ENCODE peak calls at places on chromosomes 4 and X, in seven cellular contexts. E is IMR-90, P is mesendoderm, J is H1, R is mesenchymal stem cell, D is H9, I is trophoblast cell. C is an unnamed sample.

GRCh38 chr4:81919238-81919637 is 447.5 kb upstream of the RASGEF1B start:
- DNase-seq in P (peak), E (peak), D (peak), R (no peak), J (no peak), I (peak), C (no peak)

GRCh38 chr4:177396352-177396751 is 45.9 kb downstream of the AGA start:
- DNase-seq in D (no peak), E (no peak), R (no peak), J (no peak), P (no peak), I (no peak), C (no peak)

GRCh38 chr4:2745981-2746806 is 9.9 kb downstream of the TNIP2 start:
- DNase-seq in I (peak), J (no peak), D (no peak), E (peak), R (peak), P (no peak), C (no peak)

GRCh38 chr4:185566972-185567749 is 31.9 kb upstream of the PDLIM3 start:
- DNase-seq in R (peak), D (no peak), I (peak), J (no peak), E (peak), P (peak), C (no peak)

GRCh38 chr4:139656614-139657486 is 8.8 kb upstream of the MGST2 start:
- DNase-seq in D (peak), R (peak), E (peak), P (peak), J (no peak), I (peak), C (peak)

GRCh38 chr4:122674371-122674770 is 53.5 kb upstream of the IL21 start:
- DNase-seq in P (peak), I (no peak), D (no peak), E (no peak), J (no peak), R (peak), C (no peak)

GRCh38 chr4:11702886-11703555 is 274.3 kb upstream of the HS3ST1 start:
- DNase-seq in E (no peak), R (no peak), J (no peak), I (peak), P (no peak), D (no peak), C (no peak)

GRCh38 chrX:96436105-96436504 is 248.5 kb upstream of the DIAPH2 start:
- DNase-seq in E (peak), R (peak), D (no peak), I (no peak), J (no peak), P (no peak), C (no peak)

GRCh38 chrX:70166601-70167590 is 10.4 kb upstream of the DGAT2L6 start:
- DNase-seq in J (no peak), E (peak), D (no peak), I (no peak), P (peak), R (peak), C (no peak)

GRCh38 chrX:74923942-74924448 is 1.3 kb downstream of the NEXMIF start:
- DNase-seq in R (no peak), I (no peak), E (no peak), D (no peak), P (peak), J (no peak), C (peak)

GRCh38 chrX:37666516-37666915 is 19.1 kb upstream of the XK start:
- DNase-seq in E (no peak), D (no peak), P (no peak), I (no peak), J (no peak), R (no peak), C (no peak)

GRCh38 chrX:85569691-85570090 is 190.2 kb upstream of the POF1B start:
- DNase-seq in J (no peak), P (no peak), I (no peak), R (no peak), E (no peak), D (no peak), C (no peak)

GRCh38 chrX:17072726-17073125 is 126.3 kb downstream of the REPS2 start:
- DNase-seq in E (no peak), I (no peak), P (no peak), D (no peak), J (no peak), R (no peak), C (no peak)

GRCh38 chr4:10032625-10033024 is 11.3 kb upstream of the SLC2A9 start:
- DNase-seq in R (no peak), I (peak), P (no peak), J (no peak), E (peak), D (peak), C (no peak)

GRCh38 chrX:150879855-150880807 is 18.3 kb downstream of the CD99L2 start:
- DNase-seq in J (no peak), D (no peak), P (no peak), R (no peak), I (no peak), E (no peak), C (no peak)

GRCh38 chr4:126572264-126572663 is 1060.5 kb upstream of the INTU start:
- DNase-seq in E (no peak), I (no peak), D (no peak), R (no peak), P (peak), J (no peak), C (no peak)

GRCh38 chrX:3176439-3176820 is 135.2 kb downstream of the ARSF start:
- DNase-seq in R (peak), P (peak), J (no peak), E (peak), I (peak), D (no peak), C (no peak)

GRCh38 chr4:1895971-1896657 is 24.9 kb downstream of the NSD2 start:
- DNase-seq in I (no peak), D (no peak), J (no peak), E (no peak), R (no peak), P (no peak), C (no peak)

GRCh38 chr4:40916880-40917279 is 167.1 kb downstream of the NSUN7 start:
- DNase-seq in I (peak), R (peak), E (no peak), D (peak), J (peak), P (peak), C (no peak)

GRCh38 chr4:84159767-84160166 is 339.3 kb downstream of the NKX6-1 start:
- DNase-seq in D (peak), I (no peak), R (no peak), E (no peak), J (peak), P (peak), C (peak)

GRCh38 chr4:125105561-125105960 is 209.2 kb upstream of the FAT4 start:
- DNase-seq in R (no peak), P (no peak), J (no peak), I (no peak), D (no peak), E (peak), C (no peak)

GRCh38 chr4:2938906-2939305 is 24.3 kb downstream of the NOP14 start:
- DNase-seq in I (no peak), D (no peak), P (no peak), E (no peak), J (no peak), R (no peak), C (no peak)

GRCh38 chrX:153703036-153703370 is 15.3 kb downstream of the SLC6A8 start:
- DNase-seq in D (no peak), I (no peak), R (no peak), P (no peak), J (no peak), E (peak), C (no peak)

GRCh38 chr4:165784672-165785071 is 88.4 kb upstream of the TLL1 start:
- DNase-seq in I (no peak), P (no peak), R (no peak), D (no peak), J (no peak), E (no peak), C (no peak)

GRCh38 chr4:73815145-73815544 is 21.3 kb upstream of the CXCL6 start:
- DNase-seq in R (no peak), D (no peak), P (no peak), I (no peak), J (no peak), E (peak), C (no peak)

GRCh38 chr4:40515398-40516293 is 114.0 kb downstream of the RBM47 start:
- DNase-seq in J (no peak), R (peak), P (peak), E (no peak), D (peak), I (peak), C (no peak)

GRCh38 chr4:106898621-106899230 is 137.4 kb downstream of the DKK2 start:
- DNase-seq in R (peak), E (peak), J (no peak), P (peak), D (peak), I (peak), C (peak)

GRCh38 chr4:155047755-155048154 is 160.7 kb upstream of the NPY2R start:
- DNase-seq in E (peak), P (no peak), J (no peak), R (no peak), I (no peak), D (no peak), C (no peak)

GRCh38 chrX:148535639-148536038 is 35.2 kb downstream of the AFF2 start:
- DNase-seq in R (no peak), E (no peak), I (no peak), J (no peak), P (no peak), D (no peak), C (no peak)

GRCh38 chr4:139299536-139299935 is 1.8 kb upstream of the NAA15 start:
- DNase-seq in I (no peak), D (no peak), J (no peak), R (no peak), P (no peak), E (peak), C (no peak)

GRCh38 chr4:94571720-94572119 is 120.0 kb downstream of the PDLIM5 start:
- DNase-seq in E (no peak), I (no peak), D (no peak), P (no peak), J (no peak), R (no peak), C (no peak)

DNA sequence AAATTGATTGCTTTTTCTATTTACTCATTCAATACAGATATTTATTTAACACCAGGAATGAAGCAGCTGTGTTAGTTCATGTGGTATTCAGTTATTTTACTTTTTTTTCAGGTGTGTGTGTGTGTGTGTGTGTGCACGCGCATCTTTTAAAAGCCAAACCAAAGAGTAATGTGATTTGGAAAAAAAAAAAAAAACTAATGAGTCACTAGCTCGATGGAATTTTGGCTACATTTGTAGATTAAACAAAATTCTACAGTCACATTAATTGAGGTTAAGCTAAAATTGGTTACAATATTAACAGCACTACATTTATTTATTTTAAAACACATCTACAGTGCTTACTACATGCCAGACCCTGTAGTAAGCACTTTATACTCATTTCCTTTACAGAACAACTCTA is 66.8 kb downstream of the HHIP start:
- DNase-seq in I (no peak), R (no peak), D (no peak), J (no peak), E (peak), P (no peak), C (no peak)
- H2BK5ac ChIP-seq in I (no peak), R (no peak), D (no peak), J (no peak), E (peak), P (no peak), C (no peak)

GRCh38 chrX:15943393-15943792 is 88.8 kb upstream of the AP1S2 start:
- DNase-seq in D (no peak), E (no peak), R (no peak), I (no peak), J (no peak), P (no peak), C (no peak)
- H3K18ac ChIP-seq in D (no peak), E (no peak), R (no peak), I (no peak), J (peak), P (no peak), C (no peak)

GRCh38 chr4:26334366-26334765 is 13.6 kb downstream of the RBPJ start:
- DNase-seq in J (no peak), I (no peak), R (no peak), E (no peak), D (no peak), P (no peak), C (no peak)
- H2BK5ac ChIP-seq in J (no peak), I (no peak), R (no peak), E (no peak), D (no peak), P (no peak), C (no peak)

DNA sequence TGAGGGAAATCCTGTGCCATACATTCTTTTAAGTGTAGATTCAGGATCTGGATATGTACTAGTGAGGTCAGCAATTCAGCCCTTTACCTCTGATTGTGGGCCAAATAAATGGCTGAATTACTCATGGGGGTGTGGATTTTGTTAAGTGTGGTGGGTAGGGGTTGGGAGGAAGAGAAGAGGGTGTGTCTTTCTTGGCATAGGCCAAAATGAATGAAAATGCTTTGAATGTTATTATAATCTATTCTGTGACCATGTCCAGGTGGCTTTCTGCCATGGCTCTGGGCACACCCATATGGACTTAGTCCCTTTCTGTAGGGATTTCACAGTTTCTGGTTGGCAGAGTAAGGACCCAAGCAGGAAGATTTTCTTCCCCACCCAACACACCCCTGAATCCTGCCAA is 244.3 kb downstream of the CBR4 start:
- DNase-seq in J (no peak), R (no peak), D (no peak), I (no peak), P (no peak), E (peak), C (no peak)
- H3K18ac ChIP-seq in J (no peak), R (no peak), D (no peak), I (no peak), P (no peak), E (peak), C (no peak)

DNA sequence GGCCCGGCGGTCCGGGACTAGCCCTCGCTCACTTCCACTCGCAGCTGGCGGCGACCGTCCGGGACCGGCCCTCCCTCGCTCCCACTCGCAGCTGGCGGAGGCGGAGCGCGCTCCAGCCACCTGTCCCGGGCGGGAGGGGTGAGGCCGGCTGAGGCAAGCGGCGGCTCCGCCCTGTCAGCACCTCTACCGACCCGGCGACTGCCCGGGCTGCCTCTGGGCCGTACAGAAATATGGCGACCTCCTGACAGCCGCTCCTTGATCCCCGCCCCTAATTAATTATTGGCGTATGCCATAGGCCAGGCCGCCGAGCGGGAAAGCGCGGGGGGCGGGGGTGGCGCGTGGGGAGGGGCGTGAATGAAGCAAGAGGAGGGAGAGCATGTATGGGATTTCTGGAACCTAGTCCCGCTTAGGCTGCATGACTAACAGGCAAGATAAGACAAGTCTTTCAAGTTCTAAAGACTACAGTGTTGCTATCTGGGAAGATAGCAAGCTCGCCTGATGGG is at the start of gene MORC4:
- DNase-seq in D (peak), J (peak), R (peak), E (peak), I (peak), P (peak), C (peak)
- H2BK5ac ChIP-seq in D (no peak), J (no peak), R (no peak), E (peak), I (peak), P (no peak), C (no peak)

GRCh38 chr4:7003879-7004240 is 39.3 kb upstream of the TADA2B start:
- DNase-seq in D (no peak), R (no peak), E (no peak), P (no peak), J (no peak), I (no peak), C (no peak)

GRCh38 chr4:7001271-7001670 is 41.9 kb upstream of the TADA2B start:
- DNase-seq in P (no peak), D (no peak), E (no peak), R (no peak), I (no peak), J (no peak), C (no peak)

GRCh38 chr4:7002336-7002735 is 40.8 kb upstream of the TADA2B start:
- DNase-seq in I (no peak), R (no peak), J (no peak), E (no peak), D (no peak), P (no peak), C (no peak)

GRCh38 chr4:7004331-7004730 is 38.8 kb upstream of the TADA2B start:
- DNase-seq in J (no peak), P (no peak), E (no peak), R (peak), I (no peak), D (no peak), C (no peak)

GRCh38 chr4:7003176-7003878 is 39.8 kb upstream of the TADA2B start:
- DNase-seq in J (no peak), D (no peak), R (no peak), E (no peak), I (no peak), P (no peak), C (no peak)
- H3K18ac ChIP-seq in J (no peak), D (no peak), R (no peak), E (no peak), I (no peak), P (no peak), C (no peak)